ENCODE peak calls at places on chromosome 1, in nine cellular contexts. One of them, this sample, is unnamed.

GRCh38 chr1:244137725-244138124 is 86.6 kb downstream of the ZBTB18 start:
- DNase-seq in mesenteric fat pad: no peak
- DNase-seq in Daoy: no peak
- DNase-seq in myocyte: peak; percentile 41
- DNase-seq in K562: no peak
- DNase-seq in body of pancreas: no peak
- DNase-seq in stimulated activated CD4-positive, alpha-beta T cell treated with anti-CD3 and anti-CD28 coated beads, Interleukin-15, amount 100 ng/mL, for 1 hour: no peak
- DNase-seq in Peyer's patch: no peak
- DNase-seq in AG09309: no peak
- DNase-seq in this sample: no peak

GRCh38 chr1:22832414-22832786 is 121.8 kb downstream of the EPHB2 start:
- DNase-seq in mesenteric fat pad: no peak
- DNase-seq in Daoy: peak; percentile 88
- DNase-seq in myocyte: peak; percentile 71
- DNase-seq in K562: no peak
- DNase-seq in body of pancreas: no peak
- DNase-seq in stimulated activated CD4-positive, alpha-beta T cell treated with anti-CD3 and anti-CD28 coated beads, Interleukin-15, amount 100 ng/mL, for 1 hour: no peak
- DNase-seq in Peyer's patch: no peak
- DNase-seq in AG09309: peak; percentile 14
- DNase-seq in this sample: no peak

GRCh38 chr1:220291575-220291974 is 19.3 kb upstream of the RAB3GAP2 start:
- DNase-seq in mesenteric fat pad: no peak
- DNase-seq in Daoy: no peak
- DNase-seq in myocyte: no peak
- DNase-seq in K562: no peak
- DNase-seq in body of pancreas: no peak
- DNase-seq in stimulated activated CD4-positive, alpha-beta T cell treated with anti-CD3 and anti-CD28 coated beads, Interleukin-15, amount 100 ng/mL, for 1 hour: no peak
- DNase-seq in Peyer's patch: no peak
- DNase-seq in AG09309: no peak
- DNase-seq in this sample: no peak

GRCh38 chr1:153883223-153883622 is 39.5 kb downstream of the GATAD2B start:
- DNase-seq in mesenteric fat pad: no peak
- DNase-seq in Daoy: no peak
- DNase-seq in myocyte: no peak
- DNase-seq in K562: peak; percentile 40
- DNase-seq in body of pancreas: no peak
- DNase-seq in stimulated activated CD4-positive, alpha-beta T cell treated with anti-CD3 and anti-CD28 coated beads, Interleukin-15, amount 100 ng/mL, for 1 hour: no peak
- DNase-seq in Peyer's patch: no peak
- DNase-seq in AG09309: no peak
- DNase-seq in this sample: no peak

GRCh38 chr1:28887835-28888682 is 26.3 kb upstream of the EPB41 start:
- DNase-seq in mesenteric fat pad: no peak
- DNase-seq in Daoy: no peak
- DNase-seq in myocyte: no peak
- DNase-seq in K562: peak; percentile 51
- DNase-seq in body of pancreas: peak; percentile 71
- DNase-seq in stimulated activated CD4-positive, alpha-beta T cell treated with anti-CD3 and anti-CD28 coated beads, Interleukin-15, amount 100 ng/mL, for 1 hour: no peak
- DNase-seq in Peyer's patch: peak; percentile 54
- DNase-seq in AG09309: no peak
- DNase-seq in this sample: no peak

GRCh38 chr1:78432016-78432415 is 58.8 kb upstream of the PTGFR start:
- DNase-seq in mesenteric fat pad: no peak
- DNase-seq in Daoy: no peak
- DNase-seq in myocyte: no peak
- DNase-seq in K562: no peak
- DNase-seq in body of pancreas: no peak
- DNase-seq in stimulated activated CD4-positive, alpha-beta T cell treated with anti-CD3 and anti-CD28 coated beads, Interleukin-15, amount 100 ng/mL, for 1 hour: no peak
- DNase-seq in Peyer's patch: no peak
- DNase-seq in AG09309: no peak
- DNase-seq in this sample: no peak

GRCh38 chr1:76868154-76868882 is 1.0 kb downstream of the ST6GALNAC5 start:
- DNase-seq in mesenteric fat pad: no peak
- DNase-seq in Daoy: peak; percentile 71
- DNase-seq in myocyte: peak; percentile 57
- DNase-seq in K562: no peak
- DNase-seq in body of pancreas: peak; percentile 17
- DNase-seq in stimulated activated CD4-positive, alpha-beta T cell treated with anti-CD3 and anti-CD28 coated beads, Interleukin-15, amount 100 ng/mL, for 1 hour: no peak
- DNase-seq in Peyer's patch: peak; percentile 46
- DNase-seq in AG09309: no peak
- DNase-seq in this sample: no peak

GRCh38 chr1:233364695-233365539 is 37.4 kb downstream of the MAP3K21 start:
- DNase-seq in mesenteric fat pad: no peak
- DNase-seq in Daoy: no peak
- DNase-seq in myocyte: peak; percentile 29
- DNase-seq in K562: peak; percentile 40
- DNase-seq in body of pancreas: no peak
- DNase-seq in stimulated activated CD4-positive, alpha-beta T cell treated with anti-CD3 and anti-CD28 coated beads, Interleukin-15, amount 100 ng/mL, for 1 hour: no peak
- DNase-seq in Peyer's patch: no peak
- DNase-seq in AG09309: no peak
- DNase-seq in this sample: no peak

GRCh38 chr1:18738617-18739016 is 108.0 kb downstream of the PAX7 start:
- DNase-seq in mesenteric fat pad: peak; percentile 14
- DNase-seq in Daoy: no peak
- DNase-seq in myocyte: no peak
- DNase-seq in K562: no peak
- DNase-seq in body of pancreas: no peak
- DNase-seq in stimulated activated CD4-positive, alpha-beta T cell treated with anti-CD3 and anti-CD28 coated beads, Interleukin-15, amount 100 ng/mL, for 1 hour: no peak
- DNase-seq in Peyer's patch: no peak
- DNase-seq in AG09309: no peak
- DNase-seq in this sample: no peak

GRCh38 chr1:194908643-194909042 is 1699.6 kb downstream of the KCNT2 start:
- DNase-seq in mesenteric fat pad: no peak
- DNase-seq in Daoy: no peak
- DNase-seq in myocyte: peak; percentile 1
- DNase-seq in K562: no peak
- DNase-seq in body of pancreas: no peak
- DNase-seq in stimulated activated CD4-positive, alpha-beta T cell treated with anti-CD3 and anti-CD28 coated beads, Interleukin-15, amount 100 ng/mL, for 1 hour: no peak
- DNase-seq in Peyer's patch: no peak
- DNase-seq in AG09309: no peak
- DNase-seq in this sample: no peak

GRCh38 chr1:65050735-65051134 is 84.4 kb upstream of the JAK1 start:
- DNase-seq in mesenteric fat pad: no peak
- DNase-seq in Daoy: no peak
- DNase-seq in myocyte: no peak
- DNase-seq in K562: no peak
- DNase-seq in body of pancreas: no peak
- DNase-seq in stimulated activated CD4-positive, alpha-beta T cell treated with anti-CD3 and anti-CD28 coated beads, Interleukin-15, amount 100 ng/mL, for 1 hour: no peak
- DNase-seq in Peyer's patch: no peak
- DNase-seq in AG09309: no peak
- DNase-seq in this sample: no peak

GRCh38 chr1:39507230-39507928 is 15.9 kb downstream of the BMP8A start:
- DNase-seq in mesenteric fat pad: no peak
- DNase-seq in Daoy: no peak
- DNase-seq in myocyte: no peak
- DNase-seq in K562: peak; percentile 30
- DNase-seq in body of pancreas: no peak
- DNase-seq in stimulated activated CD4-positive, alpha-beta T cell treated with anti-CD3 and anti-CD28 coated beads, Interleukin-15, amount 100 ng/mL, for 1 hour: no peak
- DNase-seq in Peyer's patch: no peak
- DNase-seq in AG09309: no peak
- DNase-seq in this sample: no peak

GRCh38 chr1:15345711-15346355 is 63.9 kb upstream of the EFHD2 start:
- DNase-seq in mesenteric fat pad: no peak
- DNase-seq in Daoy: no peak
- DNase-seq in myocyte: no peak
- DNase-seq in K562: peak; percentile 72
- DNase-seq in body of pancreas: no peak
- DNase-seq in stimulated activated CD4-positive, alpha-beta T cell treated with anti-CD3 and anti-CD28 coated beads, Interleukin-15, amount 100 ng/mL, for 1 hour: peak; percentile 34
- DNase-seq in Peyer's patch: peak; percentile 93
- DNase-seq in AG09309: no peak
- DNase-seq in this sample: peak; percentile 21

GRCh38 chr1:41483960-41484844 is at the start of gene EDN2:
- DNase-seq in mesenteric fat pad: no peak
- DNase-seq in Daoy: peak; percentile 54
- DNase-seq in myocyte: no peak
- DNase-seq in K562: no peak
- DNase-seq in body of pancreas: peak; percentile 95
- DNase-seq in stimulated activated CD4-positive, alpha-beta T cell treated with anti-CD3 and anti-CD28 coated beads, Interleukin-15, amount 100 ng/mL, for 1 hour: no peak
- DNase-seq in Peyer's patch: peak; percentile 86
- DNase-seq in AG09309: no peak
- DNase-seq in this sample: peak; percentile 47

This sample was measured in gastrocnemius medialis.